ENCODE peak calls at places on chromosome 5, in nine cellular contexts. O, Y, W, A, B, Q, R, L and S are unnamed samples. For H3K9me3, the result is how much of the 10 kb centered on the place peaks cover.

GRCh38 chr5:8058626-8059180 is 189.8 kb downstream of the MTRR start:
- DNase-seq in W (no peak), A (no peak), L (no peak), O (no peak), Q (no peak), Y (no peak), B (no peak), R (no peak), S (no peak)

GRCh38 chr5:21817668-21818419 is 1035.3 kb downstream of the CDH12 start:
- DNase-seq in Y (no peak), W (no peak), Q (no peak), A (peak), B (no peak), L (no peak), O (no peak), R (no peak), S (no peak)

GRCh38 chr5:5799229-5799628 is 376.8 kb downstream of the ICE1 start:
- DNase-seq in Q (no peak), W (no peak), L (no peak), R (no peak), O (no peak), B (no peak), Y (no peak), A (no peak), S (no peak)

GRCh38 chr5:1291611-1292080 is 3.2 kb downstream of the TERT start:
- DNase-seq in R (no peak), W (no peak), B (no peak), L (peak), Q (no peak), A (no peak), Y (peak), O (no peak), S (no peak)

GRCh38 chr5:9479361-9479760 is 66.5 kb downstream of the SEMA5A start:
- DNase-seq in W (peak), R (no peak), Q (no peak), L (no peak), O (no peak), B (no peak), Y (no peak), A (no peak), S (no peak)

GRCh38 chr5:29085142-29085541 is 2046.8 kb upstream of the CDH9 start:
- DNase-seq in L (no peak), O (no peak), B (no peak), R (no peak), A (peak), Y (no peak), Q (peak), W (no peak), S (no peak)

GRCh38 chr5:137091473-137091872 is 407.7 kb downstream of the SPOCK1 start:
- DNase-seq in Q (no peak), W (peak), R (no peak), O (no peak), Y (no peak), B (no peak), A (peak), L (no peak), S (no peak)

GRCh38 chr5:134749415-134749814 is 9.2 kb upstream of the DDX46 start:
- DNase-seq in Q (no peak), L (no peak), A (no peak), Y (no peak), R (no peak), W (peak), B (no peak), O (no peak), S (no peak)

GRCh38 chr5:92552206-92553160 is 1028.5 kb downstream of the NR2F1-AS1 start:
- DNase-seq in Q (peak), W (peak), B (no peak), Y (no peak), O (no peak), R (no peak), A (peak), L (no peak), S (no peak)

GRCh38 chr5:158435161-158435616 is 576.2 kb upstream of the CLINT1 start:
- DNase-seq in L (no peak), A (no peak), R (no peak), O (no peak), W (peak), B (no peak), Y (no peak), Q (no peak), S (no peak)

GRCh38 chr5:154727361-154727760 is 27.8 kb upstream of the LARP1 start:
- DNase-seq in Q (no peak), L (no peak), R (no peak), A (no peak), W (no peak), B (no peak), Y (no peak), O (no peak), S (no peak)
- H3K27ac ChIP-seq in Q (no peak), L (no peak), R (no peak), A (no peak), W (no peak), B (no peak), Y (no peak), O (no peak), S (no peak)

DNA sequence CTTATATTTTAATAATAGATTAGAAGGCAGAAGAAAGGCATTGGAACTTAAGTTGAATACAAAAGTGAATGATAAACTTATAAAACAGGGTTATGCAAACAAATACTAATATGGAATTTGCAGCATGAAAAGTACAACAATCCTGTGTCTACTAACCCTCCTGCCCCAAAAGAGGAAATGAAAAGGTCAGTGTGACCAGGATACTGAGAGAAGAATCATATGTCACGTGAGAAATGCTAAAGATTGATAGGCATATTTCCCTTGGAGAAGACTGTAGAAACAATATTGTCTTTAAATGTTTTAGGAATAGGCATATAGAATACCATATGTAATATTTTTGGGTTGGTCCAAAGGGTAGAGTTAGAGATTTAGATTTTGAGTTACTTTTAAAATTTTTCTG is 3.8 kb downstream of the WDR36 start:
- DNase-seq in O (no peak), A (no peak), L (no peak), Q (no peak), Y (no peak), R (no peak), W (no peak), B (no peak), S (no peak)
- H3K4me3 ChIP-seq in O (no peak), A (no peak), L (no peak), Q (no peak), Y (no peak), R (no peak), W (no peak), B (no peak), S (no peak)

DNA sequence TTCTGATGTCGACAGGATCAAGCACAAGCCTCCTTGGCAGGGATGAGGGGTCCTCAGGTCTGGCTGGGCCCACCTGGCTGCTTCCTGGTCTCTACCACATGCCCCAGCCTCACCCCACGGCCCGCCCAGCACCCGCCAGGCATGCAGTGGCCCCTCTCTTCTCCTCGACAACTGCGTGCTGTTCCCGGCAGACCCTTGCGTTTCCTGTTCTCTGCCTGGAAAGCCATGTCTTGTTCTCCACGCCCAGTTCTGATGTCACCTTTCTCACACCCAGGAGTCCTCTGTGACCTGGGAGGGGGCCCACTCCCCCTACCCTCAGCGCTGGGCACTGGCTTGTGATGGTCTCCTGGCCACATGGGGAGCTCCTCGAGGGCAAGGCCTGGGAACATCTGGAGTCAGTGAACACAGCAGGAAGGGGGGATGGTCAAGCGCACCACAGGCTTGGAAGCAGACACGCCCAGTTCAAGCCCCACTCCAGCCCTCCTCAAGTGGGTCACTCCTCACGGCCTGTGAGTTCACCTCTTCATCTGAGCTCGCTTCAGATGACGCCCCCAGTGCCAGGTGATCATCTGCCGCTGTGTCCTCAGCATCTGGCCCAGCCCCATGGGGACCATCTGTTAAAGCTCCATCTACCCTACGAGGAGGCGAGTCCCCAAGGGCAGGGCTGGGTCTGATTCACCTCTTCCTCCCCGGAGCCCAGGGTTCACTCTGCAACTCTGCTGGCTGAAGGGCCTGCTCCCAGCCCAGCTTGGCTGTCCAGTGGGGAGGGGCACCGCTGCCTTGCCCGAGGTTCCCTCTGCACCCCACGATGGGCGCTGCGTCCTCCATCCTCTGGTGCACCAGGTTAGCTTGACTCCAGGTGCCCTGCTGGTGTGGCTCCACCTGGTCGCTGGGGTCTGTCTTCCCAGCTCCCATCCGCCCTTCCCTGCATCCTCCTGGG is 133.2 kb upstream of the PHYKPL start:
- DNase-seq in Q (no peak), A (no peak), Y (peak), B (no peak), L (no peak), R (no peak), W (no peak), O (no peak), S (no peak)
- H3K9me3 ChIP-seq in Q (under half), A (under half), Y (under half), B (under half), L (under half), R (under half), W (under half), O (under half), S (under half)

GRCh38 chr5:72845889-72846288 is 29.4 kb downstream of the TNPO1 start:
- DNase-seq in A (no peak), W (peak), O (no peak), R (no peak), Y (no peak), B (no peak), L (no peak), Q (no peak), S (no peak)

GRCh38 chr5:72846483-72846882 is 30.0 kb downstream of the TNPO1 start:
- DNase-seq in W (no peak), R (no peak), A (no peak), B (no peak), Q (no peak), L (no peak), O (no peak), Y (no peak), S (no peak)

GRCh38 chr5:72848474-72849428 is 32.3 kb downstream of the TNPO1 start:
- DNase-seq in R (peak), A (peak), W (peak), O (peak), B (peak), L (peak), Y (peak), Q (peak), S (peak)

GRCh38 chr5:72847989-72848473 is 31.6 kb downstream of the TNPO1 start:
- DNase-seq in A (peak), Q (peak), O (peak), R (peak), L (peak), B (peak), Y (peak), W (peak), S (peak)

DNA sequence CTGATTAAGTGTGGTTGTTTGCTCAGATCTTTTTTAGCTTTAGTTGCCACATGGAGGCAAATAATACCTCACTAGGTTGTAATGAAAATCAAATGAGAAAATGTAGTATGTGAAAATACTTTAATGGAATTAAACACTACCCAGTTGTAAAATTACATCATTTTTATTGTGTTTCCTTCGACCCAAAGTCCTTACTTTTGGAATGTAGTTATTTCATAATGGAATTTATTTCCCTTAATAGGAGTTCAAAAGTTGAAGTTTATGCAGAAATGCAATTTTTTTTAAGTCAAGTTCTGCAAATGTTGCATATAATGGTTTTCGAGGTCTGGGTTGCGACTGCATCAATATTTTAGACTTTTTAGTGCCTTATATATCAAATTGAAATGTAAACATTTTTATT is 31.0 kb downstream of the TNPO1 start:
- DNase-seq in L (no peak), W (no peak), Y (no peak), Q (no peak), A (no peak), O (no peak), R (no peak), B (no peak), S (no peak)
- H3K27ac ChIP-seq in L (no peak), W (peak), Y (peak), Q (peak), A (peak), O (peak), R (no peak), B (no peak), S (no peak)